ENCODE peak calls at places on chromosome 20, in eight cellular contexts. J is CD4-positive, alpha-beta T cell; U is left lung; M is heart left ventricle; Y is tibial artery; F is fibroblast of lung; E is PC-3; O is CD8-positive, alpha-beta memory T cell. D is an unnamed sample.

GRCh38 chr20:48260370-48260769 is 475.1 kb upstream of the SULF2 start:
- DNase-seq in Y (no peak), U (no peak), O (no peak), E (no peak), M (peak; percentile 74), F (no peak), J (no peak), D (no peak)

GRCh38 chr20:50504231-50504823 is 5.9 kb upstream of the PTPN1 start:
- DNase-seq in M (no peak), E (no peak), J (no peak), F (peak; percentile 57), O (no peak), Y (no peak), U (no peak), D (no peak)

GRCh38 chr20:52896348-52896747 is 75.8 kb upstream of the TSHZ2 start:
- DNase-seq in M (no peak), O (no peak), E (no peak), J (no peak), Y (no peak), F (peak; percentile 18), U (no peak), D (no peak)

GRCh38 chr20:33859157-33859695 is 48.1 kb downstream of the CHMP4B start:
- DNase-seq in Y (no peak), E (no peak), F (no peak), M (no peak), J (peak; percentile 20), O (peak; percentile 20), U (no peak), D (peak; percentile 12)

GRCh38 chr20:4151991-4152695 is 136.8 kb upstream of the RNF24 start:
- DNase-seq in U (no peak), E (peak; percentile 71), M (no peak), O (no peak), J (no peak), Y (no peak), F (no peak), D (no peak)

GRCh38 chr20:4329232-4329631 is 313.9 kb upstream of the RNF24 start:
- DNase-seq in U (no peak), J (no peak), O (no peak), F (no peak), M (no peak), E (no peak), Y (no peak), D (no peak)

GRCh38 chr20:47066484-47067270 is 172.0 kb downstream of the EYA2 start:
- DNase-seq in Y (no peak), O (no peak), U (no peak), M (no peak), E (no peak), F (peak; percentile 67), J (no peak), D (no peak)

GRCh38 chr20:43460830-43461200 is 3.1 kb downstream of the SRSF6 start:
- DNase-seq in E (no peak), U (no peak), F (no peak), M (no peak), O (no peak), Y (no peak), J (no peak), D (no peak)

GRCh38 chr20:44736170-44737021 is 9.3 kb upstream of the KCNK15 start:
- DNase-seq in E (peak; percentile 60), F (peak; percentile 78), J (no peak), U (no peak), Y (no peak), M (no peak), O (peak; percentile 21), D (no peak)

GRCh38 chr20:33653218-33653899 is 8.8 kb upstream of the C20orf144 start:
- DNase-seq in U (no peak), Y (no peak), E (peak; percentile 69), M (no peak), O (peak; percentile 30), F (peak; percentile 74), J (no peak), D (no peak)

GRCh38 chr20:35269055-35269781 is 8.7 kb downstream of the MMP24OS start:
- DNase-seq in Y (peak; percentile 44), E (peak; percentile 67), M (no peak), J (no peak), O (peak; percentile 29), U (no peak), F (peak; percentile 48), D (peak; percentile 23)

GRCh38 chr20:926646-927045 is 10.5 kb upstream of the ANGPT4 start:
- DNase-seq in J (no peak), O (no peak), F (no peak), Y (no peak), E (no peak), U (no peak), M (no peak), D (no peak)

GRCh38 chr20:47181056-47181862 is 175.2 kb downstream of the ZMYND8 start:
- DNase-seq in M (no peak), E (peak; percentile 89), J (no peak), F (peak; percentile 69), O (no peak), Y (no peak), U (peak; percentile 41), D (no peak)

GRCh38 chr20:54452277-54452676 is 23.1 kb upstream of the DOK5 start:
- DNase-seq in M (no peak), E (no peak), J (no peak), Y (no peak), U (no peak), F (no peak), O (no peak), D (no peak)

GRCh38 chr20:43430265-43430664 is 27.4 kb upstream of the SRSF6 start:
- DNase-seq in M (no peak), O (no peak), U (no peak), Y (no peak), E (no peak), J (no peak), F (no peak), D (no peak)

GRCh38 chr20:62745959-62746288 is 37.3 kb downstream of the NTSR1 start:
- DNase-seq in F (no peak), O (no peak), Y (no peak), U (no peak), J (no peak), E (no peak), M (peak; percentile 60), D (no peak)

GRCh38 chr20:4869290-4870193 is 131.8 kb downstream of the SLC23A2 start:
- DNase-seq in Y (no peak), J (no peak), U (no peak), M (no peak), O (no peak), E (peak; percentile 92), F (peak; percentile 26), D (no peak)

GRCh38 chr20:14830899-14831298 is 493.5 kb upstream of the FLRT3 start:
- DNase-seq in O (no peak), E (no peak), U (no peak), F (no peak), Y (no peak), M (no peak), J (no peak), D (no peak)

GRCh38 chr20:24877652-24878051 is 71.4 kb upstream of the CST7 start:
- DNase-seq in O (no peak), M (no peak), F (no peak), U (no peak), E (no peak), Y (no peak), J (no peak), D (no peak)

GRCh38 chr20:55880361-55880760 is 125.0 kb downstream of the CBLN4 start:
- DNase-seq in M (no peak), Y (no peak), J (no peak), O (no peak), E (no peak), F (no peak), U (no peak), D (no peak)
- H3K9me3 ChIP-seq in M (no peaks in the 10 kb centered on the region), Y (no peaks in the 10 kb centered on the region), J (peaks cover 5% of the 10 kb centered on the region), O (no peaks in the 10 kb centered on the region), E (peaks cover 21% of the 10 kb centered on the region), F (no peaks in the 10 kb centered on the region), U (no peaks in the 10 kb centered on the region), D (no peaks in the 10 kb centered on the region)

GRCh38 chr20:31239139-31239538 is 18.3 kb upstream of the DEFB115 start:
- DNase-seq in Y (no peak), O (no peak), E (no peak), J (no peak), U (no peak), F (no peak), M (no peak), D (no peak)

GRCh38 chr20:31236953-31237352 is 20.5 kb upstream of the DEFB115 start:
- DNase-seq in E (no peak), Y (no peak), O (no peak), U (no peak), M (no peak), J (no peak), F (no peak), D (no peak)

DNA sequence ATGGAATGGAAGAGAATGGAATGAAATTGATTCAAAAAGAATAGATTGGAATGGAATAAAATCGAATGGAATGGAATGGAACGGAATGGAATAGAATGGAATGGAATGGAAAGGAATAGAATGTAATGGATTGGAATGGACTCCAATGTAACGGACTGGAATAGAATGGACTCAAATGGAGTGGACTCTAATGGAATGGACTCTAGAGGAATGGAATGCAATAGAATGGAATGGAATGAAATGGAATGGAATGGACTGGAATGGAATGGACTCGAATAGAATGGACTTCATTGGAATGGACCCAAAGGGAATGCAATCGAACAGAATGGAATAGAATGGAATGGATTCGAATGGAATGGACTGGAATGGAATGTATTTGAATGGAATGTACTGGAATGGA is 19.7 kb upstream of the DEFB115 start:
- DNase-seq in U (no peak), E (no peak), O (no peak), M (no peak), F (no peak), J (no peak), Y (no peak), D (no peak)
- H3K9me3 ChIP-seq in U (peaks cover 4% of the 10 kb centered on the region), E (peaks cover 90% of the 10 kb centered on the region), O (peaks cover 28% of the 10 kb centered on the region), M (peaks cover 68% of the 10 kb centered on the region), F (peaks cover 3% of the 10 kb centered on the region), J (peaks cover 83% of the 10 kb centered on the region), Y (peaks cover 54% of the 10 kb centered on the region), D (peaks cover 24% of the 10 kb centered on the region)

GRCh38 chr20:60352017-60352416 is 393.8 kb downstream of the CDH26 start:
- DNase-seq in E (peak; percentile 19), F (no peak), O (no peak), U (no peak), M (no peak), Y (no peak), J (no peak), D (no peak)
- H3K9me3 ChIP-seq in E (no peaks in the 10 kb centered on the region), F (no peaks in the 10 kb centered on the region), O (no peaks in the 10 kb centered on the region), U (no peaks in the 10 kb centered on the region), M (no peaks in the 10 kb centered on the region), Y (no peaks in the 10 kb centered on the region), J (no peaks in the 10 kb centered on the region), D (no peaks in the 10 kb centered on the region)

DNA sequence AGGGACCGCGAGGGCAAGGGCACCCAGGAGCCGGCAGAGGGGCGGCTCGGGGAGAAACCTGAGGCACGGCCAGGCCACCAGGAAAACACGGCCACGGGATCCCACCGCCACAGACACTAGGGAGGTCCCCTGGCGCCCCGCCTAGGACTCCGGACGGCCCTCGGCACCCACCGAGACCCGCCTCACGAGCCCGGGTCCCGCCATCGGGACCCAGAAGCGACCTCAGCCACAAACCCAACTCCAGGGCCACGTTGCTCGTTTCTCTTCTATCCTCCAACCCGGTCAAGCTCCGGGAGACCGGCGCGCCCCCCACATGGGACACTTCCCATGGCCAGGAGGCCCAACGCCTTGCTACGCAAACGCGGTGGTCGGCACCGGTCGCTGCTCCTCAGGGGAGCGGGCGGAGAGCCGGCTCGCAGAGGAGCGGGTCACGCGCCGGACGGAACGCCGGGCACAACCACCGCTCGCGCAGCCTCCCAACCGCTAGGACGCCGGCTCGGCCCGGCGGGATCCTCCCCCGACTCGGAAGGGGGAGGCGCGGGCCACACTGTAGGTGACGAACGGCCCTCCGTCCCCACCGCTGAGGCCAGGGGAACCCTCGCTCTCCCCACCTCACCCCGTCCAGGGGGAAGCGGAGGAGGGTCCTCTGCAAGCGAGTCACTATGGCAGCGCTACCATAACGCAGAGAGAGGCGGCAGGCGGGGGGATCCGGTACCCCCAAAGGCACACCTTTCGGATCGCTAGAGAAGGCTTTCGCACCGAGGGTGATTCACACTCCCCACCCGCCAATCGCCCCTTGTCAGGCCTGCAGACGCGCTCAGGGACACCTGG is 1514.1 kb upstream of the DEFB115 start:
- DNase-seq in F (no peak), U (no peak), Y (no peak), J (no peak), M (no peak), E (no peak), O (no peak), D (no peak)
- H3K9me3 ChIP-seq in F (no peaks in the 10 kb centered on the region), U (no peaks in the 10 kb centered on the region), Y (peaks cover 28% of the 10 kb centered on the region), J (peaks cover 3% of the 10 kb centered on the region), M (peaks cover 9% of the 10 kb centered on the region), E (no peaks in the 10 kb centered on the region), O (no peaks in the 10 kb centered on the region), D (no peaks in the 10 kb centered on the region)